ENCODE peak calls at places on chromosome 7, in five cellular contexts. B is activated effector memory CD4-positive, alpha-beta T cell treated with anti-CD3 and anti-CD28 coated beads, Interleukin-2, amount 50 U/mL, for 16 hours; Y is NCI-H1436; U is kidney glomerular epithelial cell; X is AG09309. G is an unnamed sample.

GRCh38 chr7:27189560-27190283 is 4.7 kb upstream of the HOXA11 start:
- DNase-seq in B (peak; percentile 33), X (no peak), Y (no peak), U (no peak), G (no peak)

GRCh38 chr7:45689011-45689796 is 115.0 kb downstream of the ADCY1 start:
- DNase-seq in U (no peak), X (peak; percentile 34), Y (no peak), B (no peak), G (no peak)

GRCh38 chr7:19421871-19422270 is 276.6 kb upstream of the FERD3L start:
- DNase-seq in Y (no peak), U (no peak), B (no peak), X (no peak), G (no peak)

GRCh38 chr7:83486957-83487356 is 162.0 kb downstream of the SEMA3E start:
- DNase-seq in Y (no peak), X (no peak), U (no peak), B (no peak), G (peak; percentile 67)

GRCh38 chr7:98217623-98218582 is 6.7 kb downstream of the BHLHA15 start:
- DNase-seq in X (no peak), Y (peak; percentile 35), U (no peak), B (no peak), G (no peak)

GRCh38 chr7:151086802-151087246 is 549 bp downstream of the AGAP3 start:
- DNase-seq in U (no peak), X (no peak), Y (no peak), B (no peak), G (no peak)

GRCh38 chr7:21113609-21114416 is 314.1 kb upstream of the SP4 start:
- DNase-seq in B (no peak), U (peak; percentile 99), Y (no peak), X (no peak), G (no peak)

GRCh38 chr7:2040893-2041270 is 191.9 kb downstream of the MAD1L1 start:
- DNase-seq in U (no peak), X (no peak), Y (no peak), B (no peak), G (no peak)

GRCh38 chr7:5143935-5144903 is 45.8 kb upstream of the WIPI2 start:
- DNase-seq in U (no peak), B (peak; percentile 84), X (no peak), Y (no peak), G (no peak)

GRCh38 chr7:32500922-32501341 is 5.6 kb downstream of the AVL9 start:
- DNase-seq in X (no peak), U (no peak), B (no peak), Y (no peak), G (no peak)

GRCh38 chr7:101465131-101465530 is 102.5 kb downstream of the COL26A1 start:
- DNase-seq in X (no peak), Y (no peak), B (peak; percentile 21), U (no peak), G (no peak)

GRCh38 chr7:112624416-112624815 is 143.6 kb downstream of the LSMEM1 start:
- DNase-seq in U (no peak), B (no peak), X (no peak), Y (no peak), G (no peak)